ENCODE peak calls at places on chromosomes 6 and 20, in five cellular contexts. G, R, Y, F and H are unnamed samples. For H3K9me3, the result is how much of the 10 kb centered on the place peaks cover.

GRCh38 chr20:25013478-25014380 is 21.2 kb upstream of the APMAP start:
- DNase-seq in F (no peak), Y (no peak), G (no peak), R (peak), H (peak)

GRCh38 chr6:147930743-147931142 is 411.9 kb upstream of the SASH1 start:
- DNase-seq in R (no peak), F (no peak), G (no peak), Y (no peak), H (no peak)

GRCh38 chr6:157434349-157435016 is 53.5 kb downstream of the ZDHHC14 start:
- DNase-seq in F (no peak), Y (no peak), R (no peak), G (no peak), H (no peak)

GRCh38 chr6:142631517-142632385 is 313.2 kb downstream of the HIVEP2 start:
- DNase-seq in G (peak), R (no peak), Y (no peak), F (no peak), H (no peak)

GRCh38 chr6:157260735-157261134 is 62.6 kb downstream of the TMEM242 start:
- DNase-seq in R (no peak), F (no peak), Y (no peak), G (no peak), H (peak)

GRCh38 chr6:105609375-105609991 is 206.6 kb upstream of the PREP start:
- DNase-seq in R (no peak), F (peak), Y (no peak), G (no peak), H (peak)

GRCh38 chr6:153170511-153170910 is 39.4 kb upstream of the RGS17 start:
- DNase-seq in R (no peak), Y (peak), F (no peak), G (no peak), H (no peak)

GRCh38 chr6:4930025-4930692 is 73.7 kb downstream of the RPP40 start:
- DNase-seq in Y (no peak), F (no peak), R (no peak), G (no peak), H (no peak)

GRCh38 chr6:10837009-10837691 is 1.2 kb downstream of the MAK start:
- DNase-seq in G (peak), Y (no peak), R (peak), F (no peak), H (no peak)

GRCh38 chr6:98716341-98716740 is 118.0 kb upstream of the POU3F2 start:
- DNase-seq in G (no peak), F (no peak), Y (no peak), R (no peak), H (no peak)

GRCh38 chr6:107237992-107238660 is 122.8 kb upstream of the BEND3 start:
- DNase-seq in R (no peak), F (no peak), Y (no peak), G (no peak), H (no peak)

GRCh38 chr6:167565884-167566491 is 241.1 kb downstream of the TTLL2 start:
- DNase-seq in Y (no peak), G (no peak), F (no peak), R (no peak), H (peak)

GRCh38 chr6:47083586-47084047 is 41.5 kb upstream of the ADGRF1 start:
- DNase-seq in F (no peak), G (peak), R (peak), Y (no peak), H (peak)

GRCh38 chr6:13406781-13407180 is 78.4 kb upstream of the TBC1D7 start:
- DNase-seq in Y (peak), F (no peak), G (no peak), R (no peak), H (no peak)

GRCh38 chr20:60718743-60719142 is 533.3 kb upstream of the CDH4 start:
- DNase-seq in R (no peak), Y (no peak), F (no peak), G (no peak), H (no peak)

GRCh38 chr6:35725081-35725708 is 11.6 kb upstream of the ARMC12 start:
- DNase-seq in F (no peak), Y (no peak), R (no peak), G (no peak), H (no peak)

GRCh38 chr6:154909821-154910220 is 85.3 kb upstream of the TIAM2 start:
- DNase-seq in R (no peak), Y (no peak), F (no peak), G (no peak), H (no peak)

GRCh38 chr6:100618349-100618671 is 153.6 kb upstream of the SIM1 start:
- DNase-seq in F (no peak), G (no peak), R (no peak), Y (no peak), H (no peak)

GRCh38 chr6:117441824-117442264 is 16.1 kb upstream of the ROS1 start:
- DNase-seq in Y (no peak), G (no peak), F (no peak), R (no peak), H (no peak)

GRCh38 chr20:38001173-38001875 is 31.9 kb downstream of the TTI1 start:
- DNase-seq in R (no peak), G (no peak), Y (no peak), F (no peak), H (no peak)

GRCh38 chr6:43934803-43935602 is 165.0 kb downstream of the VEGFA start:
- DNase-seq in F (no peak), G (no peak), Y (no peak), R (no peak), H (peak)

GRCh38 chr6:83536034-83536646 is 23.8 kb downstream of the PRSS35 start:
- DNase-seq in G (no peak), Y (peak), R (peak), F (peak), H (no peak)

GRCh38 chr6:143034689-143035334 is 25.9 kb upstream of the AIG1 start:
- DNase-seq in F (no peak), R (no peak), Y (no peak), G (no peak), H (no peak)

GRCh38 chr6:53015486-53015885 is 20.4 kb upstream of the GSTA4 start:
- DNase-seq in F (no peak), G (no peak), Y (no peak), R (no peak), H (no peak)

GRCh38 chr20:57263767-57264150 is 2.7 kb downstream of the BMP7 start:
- DNase-seq in R (no peak), F (no peak), Y (no peak), G (no peak), H (no peak)

GRCh38 chr20:62281161-62281933 is 21.4 kb upstream of the ADRM1 start:
- DNase-seq in R (no peak), G (no peak), F (no peak), Y (no peak), H (no peak)

DNA sequence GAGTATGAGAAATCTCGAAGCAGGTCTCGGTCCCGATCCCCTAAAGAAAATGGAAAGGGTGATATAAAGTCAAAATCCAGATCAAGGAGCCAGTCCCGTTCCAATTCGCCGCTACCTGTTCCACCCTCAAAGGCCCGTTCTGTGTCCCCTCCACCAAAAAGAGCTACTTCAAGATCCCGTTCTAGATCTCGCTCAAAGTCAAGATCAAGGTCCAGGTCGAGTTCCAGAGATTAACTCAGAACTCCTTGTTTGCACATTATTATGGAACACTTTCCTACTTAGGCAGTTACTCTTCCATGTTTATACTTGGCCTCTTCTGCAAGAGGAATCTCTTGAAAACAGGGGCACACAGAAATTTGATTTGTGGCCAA is 3.1 kb downstream of the SRSF6 start:
- DNase-seq in Y (no peak), R (no peak), G (no peak), F (no peak), H (no peak)
- TF ChIP-seq POLR2AphosphoS5 in Y (no peak), R (no peak), G (no peak), F (no peak), H (no peak)

GRCh38 chr6:138529510-138529909 is 30.2 kb upstream of the NHSL1 start:
- DNase-seq in F (no peak), R (no peak), Y (no peak), G (no peak), H (no peak)
- TF ChIP-seq CTCF in F (peak), R (no peak), Y (no peak), G (no peak), H (no peak)

GRCh38 chr6:301929-302705 is 9.8 kb downstream of the DUSP22 start:
- DNase-seq in R (no peak), F (no peak), G (no peak), Y (no peak), H (no peak)

GRCh38 chr6:303948-304558 is 11.8 kb downstream of the DUSP22 start:
- DNase-seq in G (no peak), R (no peak), Y (no peak), F (no peak), H (no peak)

GRCh38 chr6:302760-303159 is 10.5 kb downstream of the DUSP22 start:
- DNase-seq in F (no peak), R (no peak), G (no peak), Y (no peak), H (no peak)

GRCh38 chr6:304833-305370 is 12.6 kb downstream of the DUSP22 start:
- DNase-seq in F (no peak), Y (no peak), R (no peak), G (no peak), H (no peak)

DNA sequence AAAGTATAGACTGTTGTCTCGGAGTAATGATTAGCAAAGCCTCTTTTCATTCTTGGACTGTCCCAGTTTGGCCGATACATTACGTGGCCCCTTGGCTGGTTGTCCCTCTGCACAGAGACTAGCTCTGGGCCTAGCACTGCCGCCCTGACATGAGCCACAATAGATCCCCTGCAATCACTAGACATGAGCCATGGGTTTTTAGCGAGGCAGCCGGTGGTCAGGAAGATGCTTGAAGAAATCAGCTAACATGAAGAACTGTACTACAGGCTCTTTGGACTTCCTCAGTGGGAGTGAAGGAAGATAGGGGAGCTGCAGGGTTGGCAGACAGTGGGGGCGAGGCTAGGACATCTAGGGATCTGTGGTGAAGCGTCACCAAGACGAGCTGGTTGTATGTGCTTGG is 11.0 kb downstream of the DUSP22 start:
- DNase-seq in Y (no peak), F (no peak), R (no peak), G (no peak), H (no peak)
- H3K9me3 ChIP-seq in Y (under half), F (under half), R (under half), G (under half), H (under half)

DNA sequence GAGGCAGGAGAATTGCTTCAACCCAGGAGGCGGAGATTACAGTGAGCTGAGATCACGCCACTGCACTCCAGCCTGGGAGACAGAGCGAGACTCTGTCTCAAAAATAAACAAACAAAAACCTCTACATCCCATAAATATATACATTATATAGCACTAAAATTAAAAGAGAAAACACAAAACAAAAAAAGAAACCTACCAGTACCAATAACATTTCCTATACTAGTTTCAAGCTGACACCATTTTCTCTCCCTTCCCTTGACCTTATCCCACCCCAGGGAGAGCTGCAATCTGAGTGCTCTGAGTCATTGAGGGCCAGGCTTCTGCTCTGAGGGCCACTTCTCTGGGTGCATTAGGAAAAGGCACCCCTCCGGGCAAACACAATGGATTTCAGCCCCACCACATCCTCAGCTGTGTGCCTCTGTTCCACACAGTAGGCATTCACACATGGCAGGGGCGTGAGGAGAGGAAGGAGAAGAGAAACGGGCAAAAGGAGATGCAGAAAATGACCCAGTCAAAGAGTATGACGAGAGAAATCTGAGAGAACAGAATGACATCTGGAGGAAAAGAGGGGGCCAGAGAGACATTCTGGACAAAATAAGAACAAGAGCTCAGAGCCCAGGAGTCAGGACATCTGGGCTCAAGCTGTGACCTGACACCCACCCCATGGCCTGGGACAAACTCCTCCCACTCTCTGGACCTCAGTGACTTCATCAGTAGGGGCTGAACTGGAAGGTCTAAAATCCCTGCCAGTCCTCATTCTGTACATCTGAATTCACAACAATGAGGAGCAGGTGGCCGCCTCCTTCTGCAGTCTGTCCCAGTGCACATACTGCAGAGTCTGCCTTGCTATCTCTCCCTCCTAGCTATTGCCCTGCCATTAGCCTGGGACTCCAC is 18.2 kb downstream of the TRIM26 start:
- DNase-seq in Y (no peak), F (no peak), R (no peak), G (no peak), H (no peak)
- TF ChIP-seq POLR2AphosphoS5 in Y (no peak), F (no peak), R (no peak), G (no peak), H (no peak)

DNA sequence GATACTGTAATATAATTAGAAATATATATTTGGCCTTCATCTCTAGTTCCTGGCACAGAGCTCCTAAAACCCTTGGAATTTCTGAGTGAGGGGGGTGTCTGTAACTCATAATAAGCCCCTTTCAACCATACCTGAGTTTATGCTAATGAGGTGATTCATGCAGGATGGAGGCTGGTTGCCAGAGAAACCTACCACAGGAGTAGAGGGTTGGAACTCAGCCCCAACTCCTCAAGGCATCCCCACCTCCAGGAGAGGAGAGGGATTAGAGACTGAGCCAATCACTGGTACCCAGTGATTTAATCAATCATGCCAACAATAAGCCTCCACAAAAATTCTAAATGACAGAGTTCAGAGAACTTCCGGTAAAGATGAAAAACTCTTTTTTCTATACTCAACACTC is 17.5 kb downstream of the UQCC1 start:
- DNase-seq in Y (no peak), R (no peak), G (no peak), F (no peak), H (no peak)
- TF ChIP-seq CTCF in Y (no peak), R (no peak), G (no peak), F (no peak), H (no peak)